ENCODE peak calls at places on chromosomes 6 and 20, in ten cellular contexts. T is GM12878; Q is uterus; N is astrocyte of the spinal cord; F is stomach; J is neural progenitor cell; R is CD8-positive, alpha-beta T cell; Y is HCT116; C is foreskin fibroblast; P is coronary artery. K is an unnamed sample.

GRCh38 chr20:44714701-44715494 is at the start of gene CCN5:
- DNase-seq in T (no peak), Q (peak; percentile 74), N (peak; percentile 84), F (peak; percentile 93), J (no peak), R (no peak), Y (peak; percentile 32), C (peak; percentile 81), P (peak; percentile 95), K (peak; percentile 91)

GRCh38 chr20:53623454-53624206 is 30.0 kb upstream of the ZNF217 start:
- DNase-seq in T (peak; percentile 60), Q (peak; percentile 82), N (peak; percentile 79), F (peak; percentile 63), J (peak; percentile 54), R (no peak), Y (no peak), C (peak; percentile 80), P (peak; percentile 77), K (peak; percentile 78)

GRCh38 chr6:108477034-108477433 is 83.7 kb upstream of the FOXO3 start:
- DNase-seq in T (no peak), Q (no peak), N (no peak), F (no peak), J (peak; percentile 15), R (no peak), Y (no peak), C (no peak), P (no peak), K (no peak)

GRCh38 chr6:154909821-154910220 is 85.3 kb upstream of the TIAM2 start:
- DNase-seq in T (no peak), Q (no peak), N (peak; percentile 26), F (no peak), J (peak; percentile 66), R (no peak), Y (no peak), C (no peak), P (peak; percentile 11), K (peak; percentile 74)

GRCh38 chr20:40073535-40074111 is 615.4 kb downstream of the MAFB start:
- DNase-seq in T (no peak), Q (no peak), N (peak; percentile 42), F (no peak), J (peak; percentile 2), R (no peak), Y (no peak), C (no peak), P (no peak), K (no peak)

GRCh38 chr6:1285589-1286340 is 26.1 kb upstream of the FOXQ1 start:
- DNase-seq in T (no peak), Q (no peak), N (peak; percentile 83), F (no peak), J (no peak), R (no peak), Y (no peak), C (peak; percentile 86), P (no peak), K (peak; percentile 41)

GRCh38 chr20:19849341-19850189 is 91.5 kb downstream of the RIN2 start:
- DNase-seq in T (no peak), Q (no peak), N (peak; percentile 50), F (no peak), J (no peak), R (no peak), Y (no peak), C (no peak), P (no peak), K (peak; percentile 72)

GRCh38 chr6:37569999-37570776 is 70.5 kb upstream of the CCDC167 start:
- DNase-seq in T (no peak), Q (no peak), N (no peak), F (no peak), J (peak; percentile 55), R (no peak), Y (no peak), C (no peak), P (no peak), K (no peak)

GRCh38 chr6:56573142-56573541 is 69.5 kb downstream of the DST start:
- DNase-seq in T (no peak), Q (no peak), N (no peak), F (no peak), J (peak; percentile 62), R (no peak), Y (no peak), C (no peak), P (no peak), K (no peak)

GRCh38 chr6:130282234-130282995 is 59.7 kb upstream of the SAMD3 start:
- DNase-seq in T (no peak), Q (no peak), N (peak; percentile 47), F (no peak), J (peak; percentile 49), R (peak; percentile 14), Y (peak; percentile 10), C (no peak), P (no peak), K (peak; percentile 36)

GRCh38 chr20:32670773-32671455 is 2.8 kb downstream of the C20orf203 start:
- DNase-seq in T (peak; percentile 63), Q (no peak), N (no peak), F (no peak), J (no peak), R (no peak), Y (no peak), C (no peak), P (no peak), K (no peak)

GRCh38 chr6:107460074-107460631 is 789 bp upstream of the PDSS2 start:
- DNase-seq in T (no peak), Q (no peak), N (no peak), F (no peak), J (no peak), R (no peak), Y (no peak), C (no peak), P (no peak), K (peak; percentile 23)

GRCh38 chr6:107458687-107459282 is 579 bp downstream of the PDSS2 start:
- DNase-seq in T (peak; percentile 8), Q (peak; percentile 16), N (peak; percentile 22), F (no peak), J (no peak), R (peak; percentile 9), Y (no peak), C (peak; percentile 3), P (no peak), K (peak; percentile 34)

GRCh38 chr6:107459283-107460073 is at the start of gene PDSS2:
- DNase-seq in T (peak; percentile 91), Q (peak; percentile 98), N (peak; percentile 97), F (peak; percentile 98), J (peak; percentile 99), R (peak; percentile 95), Y (peak; percentile 91), C (peak; percentile 96), P (peak; percentile 96), K (peak; percentile 95)
- TF ChIP-seq CTCF in T (peak; percentile 51), Q (peak; percentile 16), N (peak; percentile 52), F (no peak), J (peak; percentile 65), R (peak; percentile 28), Y (peak; percentile 61), C (peak; percentile 47), P (no peak), K (peak; percentile 69)

DNA sequence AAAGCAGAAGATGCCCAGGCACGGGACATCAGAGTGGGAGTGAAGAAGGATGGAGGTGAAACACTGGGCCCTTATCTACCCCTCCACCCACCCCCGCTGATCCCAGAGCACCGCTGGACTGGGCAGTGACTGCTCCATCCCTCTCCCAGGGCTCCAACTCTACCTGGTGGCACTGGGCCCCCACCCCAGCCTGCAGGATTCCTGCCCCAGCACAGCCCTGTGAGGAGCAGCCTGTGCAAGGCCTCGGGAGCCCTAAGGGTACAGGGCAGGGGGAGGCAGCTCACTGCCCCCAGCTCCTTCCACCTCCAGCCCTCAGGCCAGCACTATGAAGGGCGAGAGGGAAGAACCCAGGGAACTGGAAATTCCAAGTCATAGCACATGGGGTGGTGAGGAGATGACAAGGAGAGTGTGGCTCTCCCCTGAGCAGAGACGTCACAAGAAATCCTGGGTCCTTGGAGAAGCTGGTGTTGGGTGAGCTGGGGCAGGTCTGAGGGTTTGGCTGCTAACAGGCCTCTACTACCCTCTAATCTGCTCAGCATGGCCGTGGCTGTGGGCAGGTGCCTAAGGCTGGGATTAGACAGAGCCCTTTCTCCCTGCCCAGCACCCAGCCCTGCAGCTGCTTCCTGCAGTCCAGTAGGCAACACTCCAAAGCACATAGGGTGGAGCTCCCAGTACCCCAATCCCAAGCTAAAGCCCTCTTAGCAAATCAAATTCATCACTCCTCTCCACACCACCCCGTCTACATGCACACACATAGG is 3.5 kb downstream of the CST3 start:
- DNase-seq in T (no peak), Q (no peak), N (no peak), F (no peak), J (no peak), R (no peak), Y (no peak), C (no peak), P (no peak), K (no peak)
- H3K4me3 ChIP-seq in T (no peak overlapping the region), Q (no peak overlapping the region), N (no peak overlapping the region), F (no peak overlapping the region), J (no peak overlapping the region), R (no peak overlapping the region), Y (no peak overlapping the region), C (no peak overlapping the region), P (peak overlapping the region; percentile 91), K (peak overlapping the region; percentile 15)

GRCh38 chr6:119148825-119149525 is 70.5 kb upstream of the FAM184A start:
- DNase-seq in T (no peak), Q (no peak), N (peak; percentile 79), F (no peak), J (no peak), R (no peak), Y (no peak), C (no peak), P (no peak), K (peak; percentile 78)
- TF ChIP-seq CTCF in T (no peak), Q (no peak), N (no peak), F (no peak), J (no peak), R (no peak), Y (no peak), C (no peak), P (peak; percentile 14), K (no peak)

GRCh38 chr6:141418076-141418475 is 714.6 kb upstream of the GJE1 start:
- DNase-seq in T (no peak), Q (no peak), N (no peak), F (no peak), J (no peak), R (no peak), Y (no peak), C (no peak), P (no peak), K (no peak)

GRCh38 chr6:141415896-141416295 is 716.8 kb upstream of the GJE1 start:
- DNase-seq in T (no peak), Q (no peak), N (no peak), F (no peak), J (no peak), R (no peak), Y (no peak), C (peak; percentile 41), P (no peak), K (no peak)

GRCh38 chr6:141426400-141426980 is 706.2 kb upstream of the GJE1 start:
- DNase-seq in T (no peak), Q (no peak), N (no peak), F (no peak), J (no peak), R (no peak), Y (no peak), C (no peak), P (no peak), K (no peak)

DNA sequence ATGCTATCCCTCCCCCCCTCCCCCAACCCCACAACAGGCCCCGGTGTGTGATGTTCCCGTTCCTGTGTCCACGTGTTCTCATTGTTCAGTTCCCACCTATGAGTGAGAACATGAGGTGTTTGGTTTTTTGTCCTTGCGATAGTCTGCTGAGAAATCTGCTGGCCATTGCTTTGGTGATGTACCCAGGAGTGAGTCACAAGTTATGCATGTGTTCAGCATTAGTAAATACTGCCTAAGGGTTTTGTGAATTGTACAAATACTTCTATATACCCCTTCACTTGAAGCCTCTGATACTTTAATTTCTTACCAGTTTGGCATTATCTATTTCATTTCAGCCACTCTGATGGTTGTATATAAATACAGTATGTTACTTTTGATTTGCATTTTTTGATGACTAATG is 711.3 kb upstream of the GJE1 start:
- DNase-seq in T (no peak), Q (no peak), N (peak; percentile 79), F (no peak), J (no peak), R (no peak), Y (peak; percentile 8), C (peak; percentile 79), P (no peak), K (peak; percentile 73)
- H3K4me3 ChIP-seq in T (no peak overlapping the region), Q (no peak overlapping the region), N (no peak overlapping the region), F (no peak overlapping the region), J (no peak overlapping the region), R (no peak overlapping the region), Y (no peak overlapping the region), C (no peak overlapping the region), P (no peak overlapping the region), K (no peak overlapping the region)